ENCODE peak calls at places on chromosome 21, in four cellular contexts. One of them, this sample, is unnamed.

GRCh38 chr21:26881504-26882228 is 36.5 kb upstream of the ADAMTS1 start:
- DNase-seq in H1: no peak
- DNase-seq in HCT116: no peak
- DNase-seq in K562: no peak
- DNase-seq in this sample: no peak

GRCh38 chr21:34989337-34990151 is 59.6 kb downstream of the RUNX1 start:
- DNase-seq in HCT116: no peak
- DNase-seq in K562: no peak
- DNase-seq in H1: no peak
- DNase-seq in this sample: no peak

GRCh38 chr21:29943885-29944284 is 4.1 kb upstream of the GRIK1 start:
- DNase-seq in K562: no peak
- DNase-seq in HCT116: no peak
- DNase-seq in H1: no peak
- DNase-seq in this sample: no peak

GRCh38 chr21:37658121-37658993 is 257.9 kb downstream of the KCNJ6 start:
- DNase-seq in H1: no peak
- DNase-seq in K562: no peak
- DNase-seq in HCT116: no peak
- DNase-seq in this sample: no peak

GRCh38 chr21:38925923-38926322 is 120.2 kb downstream of the ETS2 start:
- DNase-seq in K562: no peak
- DNase-seq in HCT116: no peak
- DNase-seq in H1: no peak
- DNase-seq in this sample: no peak

GRCh38 chr21:39788383-39788782 is 43.4 kb downstream of the IGSF5 start:
- DNase-seq in HCT116: peak; percentile 66
- DNase-seq in K562: peak; percentile 28
- DNase-seq in H1: peak; percentile 34
- DNase-seq in this sample: peak; percentile 71

GRCh38 chr21:27734146-27734545 is 767.3 kb upstream of the ADAMTS5 start:
- DNase-seq in H1: no peak
- DNase-seq in HCT116: no peak
- DNase-seq in K562: no peak
- DNase-seq in this sample: no peak

GRCh38 chr21:46124926-46125845 is 27.3 kb downstream of the COL6A2 start:
- DNase-seq in HCT116: no peak
- DNase-seq in H1: no peak
- DNase-seq in K562: no peak
- DNase-seq in this sample: no peak

GRCh38 chr21:34999397-34999941 is 49.6 kb downstream of the RUNX1 start:
- DNase-seq in HCT116: no peak
- DNase-seq in H1: no peak
- DNase-seq in K562: no peak
- DNase-seq in this sample: no peak

GRCh38 chr21:31873696-31874599 is 1.1 kb downstream of the HUNK start:
- DNase-seq in H1: no peak
- DNase-seq in HCT116: no peak
- DNase-seq in K562: peak; percentile 77
- DNase-seq in this sample: no peak

GRCh38 chr21:39660596-39660995 is 47.9 kb downstream of the B3GALT5 start:
- DNase-seq in HCT116: no peak
- DNase-seq in K562: no peak
- DNase-seq in H1: no peak
- DNase-seq in this sample: no peak

GRCh38 chr21:41653243-41653943 is 113.5 kb downstream of the RIPK4 start:
- DNase-seq in H1: no peak
- DNase-seq in HCT116: no peak
- DNase-seq in K562: no peak
- DNase-seq in this sample: no peak

GRCh38 chr21:38470762-38471161 is 27.5 kb downstream of the ERG start:
- DNase-seq in K562: no peak
- DNase-seq in HCT116: no peak
- DNase-seq in H1: no peak
- DNase-seq in this sample: no peak

GRCh38 chr21:24649691-24650090 is 957.6 kb downstream of the MRPL39 start:
- DNase-seq in HCT116: no peak
- DNase-seq in H1: no peak
- DNase-seq in K562: no peak
- DNase-seq in this sample: no peak

GRCh38 chr21:31900121-31900895 is 27.5 kb downstream of the HUNK start:
- DNase-seq in H1: no peak
- DNase-seq in HCT116: no peak
- DNase-seq in K562: no peak
- DNase-seq in this sample: peak; percentile 99

GRCh38 chr21:46392921-46393320 is 65.8 kb upstream of the DIP2A start:
- DNase-seq in K562: no peak
- DNase-seq in HCT116: no peak
- DNase-seq in H1: no peak
- DNase-seq in this sample: no peak

GRCh38 chr21:22399717-22400520 is 1401.7 kb downstream of the NCAM2 start:
- DNase-seq in HCT116: no peak
- DNase-seq in K562: no peak
- DNase-seq in H1: no peak
- DNase-seq in this sample: no peak

GRCh38 chr21:15058718-15059316 is 6.0 kb downstream of the NRIP1 start:
- DNase-seq in H1: no peak
- DNase-seq in HCT116: peak; percentile 32
- DNase-seq in K562: peak; percentile 25
- DNase-seq in this sample: no peak

GRCh38 chr21:15054089-15054488 is 10.7 kb downstream of the NRIP1 start:
- DNase-seq in HCT116: no peak
- DNase-seq in H1: no peak
- DNase-seq in K562: no peak
- DNase-seq in this sample: no peak

GRCh38 chr21:15054606-15055239 is 10.1 kb downstream of the NRIP1 start:
- DNase-seq in K562: no peak
- DNase-seq in H1: no peak
- DNase-seq in HCT116: no peak
- DNase-seq in this sample: no peak

GRCh38 chr21:15059397-15059796 is 5.4 kb downstream of the NRIP1 start:
- DNase-seq in K562: no peak
- DNase-seq in HCT116: no peak
- DNase-seq in H1: no peak
- DNase-seq in this sample: no peak

GRCh38 chr21:15057290-15057689 is 7.5 kb downstream of the NRIP1 start:
- DNase-seq in K562: no peak
- DNase-seq in H1: no peak
- DNase-seq in HCT116: no peak
- DNase-seq in this sample: no peak
- TF ChIP-seq FOSL1 in K562: no peak
- TF ChIP-seq FOSL1 in H1: no peak
- TF ChIP-seq FOSL1 in HCT116: no peak
- TF ChIP-seq FOSL1 in this sample: no peak

GRCh38 chr21:33817663-33818433 is 97.8 kb downstream of the ATP5PO start:
- DNase-seq in K562: no peak
- DNase-seq in H1: no peak
- DNase-seq in HCT116: no peak
- DNase-seq in this sample: no peak
- TF ChIP-seq FOSL1 in K562: no peak
- TF ChIP-seq FOSL1 in H1: no peak
- TF ChIP-seq FOSL1 in HCT116: no peak
- TF ChIP-seq FOSL1 in this sample: no peak

GRCh38 chr21:43597052-43597451 is 62.2 kb downstream of the HSF2BP start:
- DNase-seq in HCT116: no peak
- DNase-seq in K562: no peak
- DNase-seq in H1: no peak
- DNase-seq in this sample: peak; percentile 69
- TF ChIP-seq FOSL1 in HCT116: no peak
- TF ChIP-seq FOSL1 in K562: no peak
- TF ChIP-seq FOSL1 in H1: no peak
- TF ChIP-seq FOSL1 in this sample: no peak

DNA sequence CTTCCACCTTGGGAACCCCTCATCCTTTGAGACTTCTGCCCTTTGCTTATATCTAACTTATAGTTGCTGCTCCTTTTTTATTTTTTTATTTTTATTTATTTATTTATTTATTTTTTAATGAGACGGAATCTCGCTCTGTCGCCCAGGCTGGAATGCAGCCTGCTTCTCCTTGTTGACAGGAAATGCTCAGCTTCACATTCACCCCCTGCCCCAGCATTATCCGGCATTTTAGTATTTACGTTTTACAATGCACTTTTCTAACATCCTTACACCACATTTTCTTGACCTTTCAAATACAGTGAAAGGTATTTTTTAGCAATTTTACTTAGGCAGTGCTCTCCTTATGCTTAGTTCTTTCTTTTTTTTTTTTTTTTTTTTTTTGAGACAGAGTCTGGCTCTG is 14.9 kb downstream of the CXADR start:
- DNase-seq in K562: no peak
- DNase-seq in H1: no peak
- DNase-seq in HCT116: no peak
- DNase-seq in this sample: no peak
- TF ChIP-seq FOSL1 in K562: no peak
- TF ChIP-seq FOSL1 in H1: no peak
- TF ChIP-seq FOSL1 in HCT116: no peak
- TF ChIP-seq FOSL1 in this sample: no peak

GRCh38 chr21:44723177-44724131 is 12.1 kb upstream of the TSPEAR start:
- DNase-seq in K562: no peak
- DNase-seq in HCT116: no peak
- DNase-seq in H1: no peak
- DNase-seq in this sample: no peak
- TF ChIP-seq FOSL1 in K562: no peak
- TF ChIP-seq FOSL1 in HCT116: no peak
- TF ChIP-seq FOSL1 in H1: no peak
- TF ChIP-seq FOSL1 in this sample: no peak

DNA sequence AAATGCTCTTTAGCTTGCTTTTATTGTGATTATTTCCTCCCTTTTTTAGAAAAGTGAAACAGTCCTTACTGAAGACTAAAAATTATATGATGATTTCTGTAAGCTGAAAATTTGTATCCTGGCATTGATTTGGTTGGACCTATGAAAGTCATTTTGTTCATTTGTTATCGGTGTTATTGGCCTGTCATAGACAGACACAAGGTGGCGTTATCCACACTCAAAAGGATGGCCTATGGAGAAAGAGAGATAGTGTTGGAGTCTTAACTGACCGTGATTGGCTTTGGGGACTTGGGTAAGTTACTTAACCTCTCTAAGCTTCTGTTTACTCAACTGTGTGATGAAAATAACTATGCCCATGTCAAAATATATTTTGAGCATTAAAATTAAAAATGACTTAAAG is 203.6 kb upstream of the CHODL start:
- DNase-seq in H1: no peak
- DNase-seq in K562: no peak
- DNase-seq in HCT116: no peak
- DNase-seq in this sample: peak; percentile 45
- TF ChIP-seq FOSL1 in H1: no peak
- TF ChIP-seq FOSL1 in K562: no peak
- TF ChIP-seq FOSL1 in HCT116: no peak
- TF ChIP-seq FOSL1 in this sample: no peak